ENCODE peak calls at places on chromosomes 11 and 22, in ten cellular contexts. P, H, O, V, Z, A, U, M, K and B are unnamed samples.

GRCh38 chr11:85809191-85809590 is 1.8 kb downstream of the SYTL2 start:
- DNase-seq in P (no peak), H (no peak), O (no peak), V (no peak), Z (no peak), A (no peak), U (no peak), M (no peak), K (no peak), B (no peak)

GRCh38 chr11:15835705-15836411 is 520.5 kb downstream of the SOX6 start:
- DNase-seq in P (no peak), H (peak), O (no peak), V (no peak), Z (no peak), A (peak), U (no peak), M (no peak), K (no peak), B (no peak)

GRCh38 chr22:46833228-46833627 is 70.8 kb downstream of the TBC1D22A start:
- DNase-seq in P (no peak), H (no peak), O (no peak), V (no peak), Z (no peak), A (no peak), U (no peak), M (peak), K (peak), B (no peak)

GRCh38 chr11:123561046-123561781 is 93.2 kb downstream of the SCN3B start:
- DNase-seq in P (no peak), H (peak), O (no peak), V (no peak), Z (peak), A (no peak), U (peak), M (peak), K (no peak), B (no peak)

GRCh38 chr11:125224391-125225015 is 60.0 kb downstream of the PKNOX2 start:
- DNase-seq in P (no peak), H (peak), O (no peak), V (no peak), Z (no peak), A (peak), U (no peak), M (peak), K (no peak), B (peak)

GRCh38 chr11:67337257-67337656 is 16.1 kb downstream of the POLD4 start:
- DNase-seq in P (no peak), H (no peak), O (no peak), V (no peak), Z (no peak), A (no peak), U (no peak), M (no peak), K (no peak), B (no peak)

GRCh38 chr22:35170716-35171697 is 86.3 kb upstream of the HMGXB4 start:
- DNase-seq in P (no peak), H (no peak), O (no peak), V (no peak), Z (no peak), A (no peak), U (no peak), M (no peak), K (no peak), B (no peak)

GRCh38 chr11:20032577-20033265 is 127.6 kb downstream of the DBX1 start:
- DNase-seq in P (no peak), H (no peak), O (no peak), V (no peak), Z (no peak), A (no peak), U (no peak), M (no peak), K (no peak), B (no peak)

GRCh38 chr11:74935285-74935684 is 13.6 kb downstream of the XRRA1 start:
- DNase-seq in P (no peak), H (no peak), O (no peak), V (no peak), Z (no peak), A (no peak), U (no peak), M (no peak), K (no peak), B (no peak)

GRCh38 chr11:133386262-133386661 is 146.0 kb downstream of the OPCML start:
- DNase-seq in P (no peak), H (no peak), O (no peak), V (no peak), Z (no peak), A (no peak), U (no peak), M (no peak), K (no peak), B (no peak)

GRCh38 chr11:110121204-110121603 is 28.0 kb downstream of the ZC3H12C start:
- DNase-seq in P (no peak), H (no peak), O (no peak), V (no peak), Z (no peak), A (no peak), U (no peak), M (no peak), K (no peak), B (no peak)

GRCh38 chr11:128802358-128802981 is 64.6 kb downstream of the KCNJ1 start:
- DNase-seq in P (no peak), H (no peak), O (no peak), V (no peak), Z (no peak), A (no peak), U (no peak), M (peak), K (peak), B (no peak)

GRCh38 chr22:20771918-20772625 is 1.8 kb upstream of the SERPIND1 start:
- DNase-seq in P (no peak), H (no peak), O (no peak), V (no peak), Z (no peak), A (no peak), U (no peak), M (no peak), K (peak), B (no peak)

GRCh38 chr11:44566952-44567875 is 1.8 kb downstream of the CD82 start:
- DNase-seq in P (no peak), H (no peak), O (no peak), V (no peak), Z (no peak), A (peak), U (no peak), M (no peak), K (no peak), B (no peak)

DNA sequence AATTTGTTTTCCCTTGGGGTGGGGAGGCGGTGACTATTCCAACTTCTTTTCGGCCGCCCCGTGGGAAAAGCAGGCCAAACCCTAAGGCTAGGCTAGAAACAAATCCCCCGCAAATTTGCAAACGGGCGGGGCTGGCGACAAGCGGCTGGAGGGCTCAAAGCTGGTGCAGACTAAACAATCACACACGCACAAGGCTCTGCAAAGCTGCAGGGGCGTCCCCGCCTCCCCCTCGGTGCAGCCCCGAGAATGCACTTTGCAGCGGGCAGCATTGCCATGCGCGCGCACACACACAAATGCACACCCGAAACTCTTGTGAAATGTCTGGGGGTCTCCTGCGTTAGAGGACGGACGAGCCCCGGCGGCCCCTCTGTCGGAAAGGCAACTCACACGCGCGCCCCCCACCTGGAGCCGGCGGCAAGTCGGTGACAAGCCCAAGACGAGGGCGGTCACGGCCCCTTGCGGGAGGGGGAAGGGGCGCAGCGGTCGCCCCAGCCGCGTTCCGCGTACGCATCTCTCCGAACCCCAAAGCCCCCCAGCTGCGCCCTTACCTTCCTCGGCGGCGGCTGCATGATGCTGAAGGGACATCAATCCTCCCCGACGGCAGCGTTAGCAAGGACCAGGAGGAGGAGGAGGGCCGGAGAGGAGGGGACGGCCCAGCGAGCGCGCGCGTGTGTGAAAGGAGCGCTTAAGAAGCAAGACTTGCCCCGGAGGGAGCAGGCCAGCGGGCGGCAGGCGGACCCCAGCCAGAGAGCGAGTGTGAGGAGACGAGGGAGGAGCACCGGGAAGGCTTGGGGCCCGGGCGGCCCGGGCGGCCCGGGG is 600 bp downstream of the FCHSD2 start:
- DNase-seq in P (no peak), H (peak), O (peak), V (no peak), Z (peak), A (peak), U (peak), M (peak), K (peak), B (peak)
- TF ChIP-seq POLR2A in P (no peak), H (no peak), O (no peak), V (no peak), Z (no peak), A (no peak), U (no peak), M (no peak), K (no peak), B (no peak)

GRCh38 chr22:43477966-43478365 is 66.2 kb downstream of the MPPED1 start:
- DNase-seq in P (no peak), H (no peak), O (peak), V (no peak), Z (no peak), A (no peak), U (no peak), M (no peak), K (no peak), B (no peak)
- H3K27ac ChIP-seq in P (no peak), H (no peak), O (no peak), V (no peak), Z (no peak), A (no peak), U (no peak), M (no peak), K (no peak), B (no peak)

DNA sequence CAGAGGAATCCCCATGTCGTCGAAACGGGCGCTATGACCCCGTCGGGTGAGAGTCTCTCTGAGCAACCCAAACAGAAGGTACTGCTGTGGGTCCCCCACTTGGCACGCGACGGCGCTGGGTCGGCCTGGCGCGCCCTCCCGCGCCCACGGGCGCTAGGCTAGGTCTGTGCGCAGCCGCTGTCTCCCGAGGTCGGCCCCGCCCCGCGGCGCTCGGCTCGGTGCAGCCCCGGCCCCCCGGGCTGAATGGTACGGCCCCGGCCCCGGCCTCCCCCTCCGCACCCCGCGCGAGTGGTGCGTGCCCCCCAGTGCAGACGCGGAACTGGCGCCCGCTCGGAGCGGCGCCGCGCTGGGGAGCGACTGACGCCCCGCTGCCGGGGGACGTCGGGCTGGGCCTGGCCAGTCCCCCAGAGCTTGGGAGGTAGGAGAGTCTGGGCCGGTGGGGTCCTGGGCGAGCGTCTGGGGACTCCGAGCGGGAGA is at the start of gene MADD:
- DNase-seq in P (peak), H (peak), O (peak), V (peak), Z (peak), A (peak), U (peak), M (peak), K (peak), B (peak)
- TF ChIP-seq POLR2A in P (peak), H (peak), O (peak), V (no peak), Z (peak), A (peak), U (peak), M (no peak), K (peak), B (no peak)

DNA sequence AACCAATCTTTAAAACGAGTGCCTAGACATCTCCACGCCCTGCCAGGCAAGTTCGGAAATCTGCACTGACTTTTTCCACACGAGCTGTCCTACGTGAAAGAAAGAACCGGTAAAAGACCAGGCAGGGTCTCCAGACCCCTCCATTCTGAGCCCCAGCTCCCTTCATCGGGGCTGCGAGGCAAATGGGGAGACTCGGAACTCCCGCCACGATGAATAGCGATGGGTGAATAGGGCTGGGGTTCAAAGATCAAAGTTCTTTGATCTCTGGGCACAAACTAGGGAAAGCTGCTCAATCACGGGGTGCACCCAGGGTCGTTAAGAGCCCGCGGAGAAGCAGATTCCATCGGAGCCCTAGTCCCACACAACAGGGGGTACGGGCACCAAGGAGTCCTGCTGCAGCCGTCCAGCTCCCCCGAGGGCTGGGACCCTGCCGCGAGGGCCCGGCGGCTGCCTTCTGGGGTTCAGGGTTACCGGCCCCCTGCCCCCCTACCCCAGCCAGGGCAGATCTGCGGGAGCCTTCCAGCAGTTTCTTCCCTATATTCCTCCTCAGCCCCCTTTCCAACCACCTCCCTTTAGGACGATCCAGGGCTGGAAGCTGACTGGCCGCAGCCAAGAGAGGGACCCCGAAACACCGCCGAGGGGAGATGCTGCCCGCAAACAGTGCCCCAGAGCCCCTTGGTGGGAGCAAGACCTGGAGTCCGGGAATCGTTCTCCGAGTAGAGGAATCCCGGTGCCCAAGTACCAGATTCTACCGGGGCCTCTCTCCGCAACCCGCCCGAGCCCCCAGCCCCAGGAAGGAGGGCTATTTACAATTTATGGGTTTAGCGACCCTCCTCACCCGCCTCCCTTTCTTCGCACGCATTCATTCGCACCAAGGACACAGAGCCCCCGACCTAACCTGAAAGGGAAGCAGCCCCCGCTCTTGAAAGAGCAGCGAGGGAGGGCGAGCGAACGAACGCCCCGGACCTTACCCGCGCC is 952 bp downstream of the LRP4 start:
- DNase-seq in P (no peak), H (no peak), O (no peak), V (no peak), Z (no peak), A (peak), U (no peak), M (no peak), K (no peak), B (no peak)
- H3K27ac ChIP-seq in P (peak), H (peak), O (peak), V (peak), Z (peak), A (peak), U (peak), M (peak), K (peak), B (no peak)

DNA sequence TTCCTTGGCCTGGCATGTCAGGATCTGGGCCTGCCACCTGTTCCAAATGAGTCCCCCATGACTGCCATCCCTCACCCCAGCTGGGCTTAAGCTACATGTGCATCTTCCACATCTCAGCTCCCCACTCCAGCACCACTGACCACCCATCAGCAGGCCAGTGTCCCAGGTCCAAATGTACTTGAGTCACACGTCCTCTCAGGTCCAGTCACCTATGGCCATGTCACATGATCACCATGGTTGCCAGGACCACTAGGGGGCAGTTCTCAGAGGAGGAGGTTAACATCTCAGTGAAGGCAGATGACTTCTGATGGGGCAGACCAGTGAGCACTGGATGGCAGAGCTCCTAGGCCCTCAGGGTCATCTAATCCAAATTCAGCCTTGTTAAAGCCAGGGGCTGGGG is 41.9 kb upstream of the WNT11 start:
- DNase-seq in P (no peak), H (no peak), O (no peak), V (no peak), Z (no peak), A (no peak), U (no peak), M (no peak), K (peak), B (no peak)
- TF ChIP-seq POLR2A in P (no peak), H (no peak), O (no peak), V (no peak), Z (no peak), A (no peak), U (no peak), M (no peak), K (no peak), B (no peak)

GRCh38 chr11:30478923-30479322 is 107.2 kb downstream of the MPPED2 start:
- DNase-seq in P (no peak), H (peak), O (no peak), V (no peak), Z (peak), A (peak), U (peak), M (no peak), K (no peak), B (peak)
- H3K27ac ChIP-seq in P (no peak), H (peak), O (no peak), V (no peak), Z (peak), A (peak), U (peak), M (no peak), K (no peak), B (peak)

GRCh38 chr11:18108254-18108653 is 2.4 kb upstream of the SAAL1 start:
- DNase-seq in P (no peak), H (no peak), O (no peak), V (no peak), Z (no peak), A (no peak), U (no peak), M (no peak), K (no peak), B (no peak)

GRCh38 chr11:18106688-18107087 is 806 bp upstream of the SAAL1 start:
- DNase-seq in P (no peak), H (no peak), O (no peak), V (no peak), Z (no peak), A (no peak), U (no peak), M (no peak), K (no peak), B (no peak)

GRCh38 chr11:18100926-18101656 is 4.8 kb downstream of the SAAL1 start:
- DNase-seq in P (no peak), H (no peak), O (no peak), V (no peak), Z (no peak), A (no peak), U (no peak), M (no peak), K (peak), B (no peak)

GRCh38 chr11:18105086-18105801 is 638 bp downstream of the SAAL1 start:
- DNase-seq in P (no peak), H (no peak), O (no peak), V (no peak), Z (no peak), A (no peak), U (no peak), M (no peak), K (peak), B (no peak)

GRCh38 chr11:18105802-18106574 is at the start of gene SAAL1:
- DNase-seq in P (peak), H (peak), O (peak), V (no peak), Z (peak), A (peak), U (peak), M (peak), K (peak), B (peak)
- TF ChIP-seq POLR2A in P (peak), H (peak), O (no peak), V (no peak), Z (peak), A (peak), U (peak), M (no peak), K (peak), B (no peak)

GRCh38 chr11:13666708-13667107 is 1.8 kb upstream of the FAR1 start:
- DNase-seq in P (no peak), H (no peak), O (no peak), V (no peak), Z (no peak), A (no peak), U (no peak), M (no peak), K (no peak), B (no peak)

GRCh38 chr11:13661074-13661623 is 7.3 kb upstream of the FAR1 start:
- DNase-seq in P (no peak), H (no peak), O (no peak), V (no peak), Z (no peak), A (no peak), U (no peak), M (no peak), K (no peak), B (no peak)

GRCh38 chr11:13663631-13664071 is 4.8 kb upstream of the FAR1 start:
- DNase-seq in P (no peak), H (no peak), O (no peak), V (no peak), Z (no peak), A (no peak), U (no peak), M (no peak), K (no peak), B (no peak)

GRCh38 chr11:13667245-13667644 is 1.2 kb upstream of the FAR1 start:
- DNase-seq in P (no peak), H (no peak), O (no peak), V (no peak), Z (no peak), A (no peak), U (no peak), M (no peak), K (no peak), B (no peak)

GRCh38 chr11:13664351-13664750 is 4.1 kb upstream of the FAR1 start:
- DNase-seq in P (no peak), H (no peak), O (no peak), V (no peak), Z (no peak), A (no peak), U (no peak), M (no peak), K (no peak), B (no peak)
- H3K27ac ChIP-seq in P (no peak), H (no peak), O (no peak), V (peak), Z (no peak), A (no peak), U (no peak), M (peak), K (no peak), B (no peak)

GRCh38 chr11:96242971-96243647 is 99.9 kb downstream of the MAML2 start:
- DNase-seq in P (peak), H (peak), O (peak), V (peak), Z (peak), A (peak), U (peak), M (peak), K (peak), B (peak)
- TF ChIP-seq POLR2A in P (no peak), H (peak), O (peak), V (no peak), Z (peak), A (no peak), U (no peak), M (no peak), K (no peak), B (peak)